ENCODE peak calls at places on chromosomes 13 and 19, in eight cellular contexts. D is tibial artery, N is AG09309, K is A673, M is heart right ventricle, U is gastrocnemius medialis, R is transverse colon, X is fibroblast of the aortic adventitia. C is an unnamed sample.

GRCh38 chr19:4157164-4157563 is 3.7 kb downstream of the CREB3L3 start:
- DNase-seq in U (no peak), D (no peak), N (no peak), X (no peak), M (no peak), K (no peak), R (no peak), C (no peak)

GRCh38 chr13:103291693-103292572 is 225.7 kb upstream of the SLC10A2 start:
- DNase-seq in U (no peak), N (no peak), K (peak; percentile 70), R (no peak), D (no peak), M (no peak), X (no peak), C (no peak)

GRCh38 chr19:5983367-5983955 is 5.5 kb upstream of the RANBP3 start:
- DNase-seq in R (no peak), M (no peak), K (no peak), U (no peak), D (no peak), N (no peak), X (no peak), C (no peak)

GRCh38 chr13:25881946-25882574 is 169.8 kb downstream of the SHISA2 start:
- DNase-seq in N (no peak), X (no peak), R (no peak), D (no peak), M (no peak), K (peak; percentile 92), U (no peak), C (peak; percentile 66)

GRCh38 chr19:55178781-55179569 is 1.1 kb downstream of the SYT5 start:
- DNase-seq in U (no peak), D (no peak), N (no peak), M (peak; percentile 55), X (peak; percentile 72), R (peak; percentile 68), K (peak; percentile 92), C (no peak)

GRCh38 chr19:42471554-42472249 is 29.0 kb upstream of the CXCL17 start:
- DNase-seq in D (no peak), R (peak; percentile 38), K (no peak), U (no peak), M (no peak), X (no peak), N (no peak), C (no peak)

GRCh38 chr13:110989331-110989730 is 74.5 kb upstream of the ANKRD10 start:
- DNase-seq in K (no peak), X (no peak), D (no peak), M (no peak), U (no peak), N (no peak), R (no peak), C (no peak)

GRCh38 chr19:53332484-53332883 is 1.1 kb upstream of the ZNF845 start:
- DNase-seq in X (no peak), R (no peak), K (no peak), D (no peak), N (no peak), U (no peak), M (no peak), C (no peak)

GRCh38 chr19:11747277-11747676 is 8.5 kb upstream of the ZNF823 start:
- DNase-seq in U (no peak), M (no peak), D (no peak), N (no peak), K (no peak), R (no peak), X (no peak), C (no peak)

GRCh38 chr19:10565028-10565566 is 713 bp downstream of the KRI1 start:
- DNase-seq in N (no peak), U (no peak), K (peak; percentile 75), R (peak; percentile 55), M (no peak), X (no peak), D (peak; percentile 76), C (no peak)

GRCh38 chr13:57264965-57265364 is 98.0 kb downstream of the PRR20E start:
- DNase-seq in U (no peak), K (no peak), M (no peak), N (no peak), X (no peak), R (no peak), D (no peak), C (no peak)

GRCh38 chr13:90591927-90592268 is 755.6 kb upstream of the MIR17HG start:
- DNase-seq in D (no peak), R (no peak), U (no peak), X (no peak), K (peak; percentile 29), N (no peak), M (no peak), C (no peak)

GRCh38 chr19:28028881-28029280 is 1184.1 kb downstream of the UQCRFS1 start:
- DNase-seq in R (no peak), K (no peak), D (no peak), M (no peak), U (no peak), N (no peak), X (no peak), C (no peak)

GRCh38 chr19:38204728-38205127 is 19.3 kb downstream of the DPF1 start:
- DNase-seq in N (no peak), U (no peak), D (no peak), K (no peak), X (no peak), R (no peak), M (no peak), C (no peak)

GRCh38 chr13:73158851-73159250 is 100.0 kb downstream of the KLF5 start:
- DNase-seq in K (peak; percentile 39), D (no peak), M (no peak), X (peak; percentile 43), U (no peak), N (no peak), R (no peak), C (peak; percentile 68)

GRCh38 chr19:1590641-1591397 is 1.8 kb downstream of the MBD3 start:
- DNase-seq in R (peak; percentile 32), N (no peak), D (no peak), X (no peak), M (no peak), K (peak; percentile 59), U (no peak), C (no peak)

GRCh38 chr19:51111606-51112005 is 3.4 kb upstream of the CTU1 start:
- DNase-seq in N (no peak), U (no peak), M (no peak), D (no peak), K (no peak), X (no peak), R (no peak), C (no peak)

GRCh38 chr19:58513694-58514563 is 2.1 kb upstream of the SLC27A5 start:
- DNase-seq in U (peak; percentile 50), K (peak; percentile 97), D (peak; percentile 84), X (peak; percentile 83), M (peak; percentile 92), N (peak; percentile 20), R (peak; percentile 94), C (peak; percentile 6)

GRCh38 chr19:48588670-48589399 is 17.7 kb upstream of the SPACA4 start:
- DNase-seq in R (peak; percentile 95), K (peak; percentile 92), N (no peak), U (peak; percentile 73), M (peak; percentile 94), D (peak; percentile 89), X (peak; percentile 79), C (peak; percentile 23)

GRCh38 chr13:20672772-20673171 is 30.7 kb upstream of the IL17D start:
- DNase-seq in X (peak; percentile 71), D (no peak), U (no peak), N (no peak), M (no peak), K (no peak), R (no peak), C (no peak)

GRCh38 chr19:42285546-42285945 is 16.4 kb upstream of the PRR19 start:
- DNase-seq in X (no peak), D (peak; percentile 67), R (no peak), N (no peak), K (no peak), M (no peak), U (no peak), C (no peak)

GRCh38 chr19:42284641-42285341 is 15.7 kb downstream of the CIC start:
- DNase-seq in N (no peak), D (peak; percentile 74), U (no peak), K (no peak), M (no peak), X (no peak), R (no peak), C (no peak)

GRCh38 chr19:14517840-14518505 is at the start of gene DNAJB1:
- DNase-seq in K (peak; percentile 71), U (peak; percentile 76), R (peak; percentile 88), X (peak; percentile 93), M (peak; percentile 87), N (no peak), D (peak; percentile 93), C (no peak)

GRCh38 chr19:40423938-40424337 is 1.9 kb downstream of the SERTAD1 start:
- DNase-seq in K (no peak), N (no peak), X (no peak), R (no peak), U (no peak), D (no peak), M (no peak), C (no peak)
- H3K4me3 ChIP-seq in K (no peak overlapping the region), N (peak overlapping the region; percentile 90), X (peak overlapping the region; percentile 62), R (no peak overlapping the region), U (peak overlapping the region; percentile 81), D (peak overlapping the region; percentile 67), M (peak overlapping the region; percentile 84), C (peak overlapping the region; percentile 74)

DNA sequence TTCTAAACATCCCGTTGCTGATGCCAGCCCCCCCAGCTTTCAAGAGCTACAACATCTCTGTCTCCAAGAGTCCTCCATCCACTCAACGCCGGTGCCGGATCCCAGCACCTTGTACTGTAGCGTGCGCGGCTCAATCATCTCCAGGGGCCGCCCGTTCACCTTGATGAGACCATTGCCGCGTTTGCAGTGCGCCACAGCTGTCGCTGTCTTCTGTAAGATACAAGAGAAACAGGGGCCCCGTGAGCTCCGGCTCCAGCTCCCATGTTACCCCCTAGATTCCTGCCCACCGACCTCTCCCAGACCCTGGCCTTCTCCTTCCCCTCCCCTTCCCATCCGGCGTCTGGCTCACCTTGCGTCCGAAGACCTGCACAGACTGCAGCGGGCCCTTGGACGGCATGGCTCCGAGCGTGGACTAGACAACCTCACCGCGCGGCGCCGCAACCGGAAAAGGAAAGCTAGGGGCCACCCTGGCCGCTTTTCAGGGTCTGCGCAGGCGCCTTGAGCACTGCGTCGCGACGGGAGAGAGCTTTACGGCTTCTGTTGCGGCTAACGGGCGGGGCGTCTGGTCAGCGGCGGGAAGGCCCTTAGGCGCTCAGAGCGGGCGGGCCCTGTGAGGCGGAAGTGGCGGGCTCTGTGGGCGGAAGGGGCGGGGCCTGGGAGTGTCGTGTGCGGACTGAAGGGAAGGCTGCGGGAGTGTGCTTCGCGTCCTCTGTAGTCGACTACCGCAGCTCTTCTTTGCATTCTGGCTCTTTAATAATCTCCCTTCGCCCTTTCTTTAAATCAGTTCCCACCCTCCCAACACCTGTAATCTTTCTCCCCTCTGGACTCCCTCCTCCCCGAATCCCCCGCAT is at the start of gene RPS16:
- DNase-seq in R (peak; percentile 99), K (peak; percentile 99), U (peak; percentile 99), X (peak; percentile 95), D (peak; percentile 99), N (peak; percentile 84), M (peak; percentile 99), C (no peak)
- TF ChIP-seq CTCF in R (no peak), K (no peak), U (no peak), X (no peak), D (no peak), N (no peak), M (no peak), C (no peak)

GRCh38 chr19:29629836-29630534 is 23.9 kb downstream of the POP4 start:
- DNase-seq in U (no peak), X (no peak), K (no peak), D (no peak), N (no peak), R (no peak), M (no peak), C (no peak)
- H3K4me3 ChIP-seq in U (no peak overlapping the region), X (no peak overlapping the region), K (no peak overlapping the region), D (no peak overlapping the region), N (no peak overlapping the region), R (no peak overlapping the region), M (no peak overlapping the region), C (no peak overlapping the region)

GRCh38 chr13:49527123-49527522 is 31.4 kb downstream of the PHF11 start:
- DNase-seq in K (no peak), U (no peak), N (no peak), X (no peak), R (no peak), D (no peak), M (peak; percentile 31), C (no peak)
- TF ChIP-seq CTCF in K (no peak), U (no peak), N (no peak), X (no peak), R (no peak), D (no peak), M (no peak), C (no peak)